ENCODE peak calls at places on chromosomes 12 and 14, in nine cellular contexts. J is A549, S is upper lobe of left lung, R is breast epithelium, T is adrenal gland, G is spleen, H is IMR-90, U is uterus, A is HCT116. D is an unnamed sample.

GRCh38 chr12:82688035-82688501 is 1.4 kb downstream of the TMTC2 start:
- DNase-seq in A (no peak), G (no peak), H (no peak), R (no peak), T (no peak), J (peak; percentile 14), S (no peak), U (no peak), D (no peak)

GRCh38 chr12:68536885-68537284 is 73.8 kb upstream of the RAP1B start:
- DNase-seq in J (no peak), U (no peak), H (no peak), A (no peak), R (no peak), T (no peak), G (no peak), S (no peak), D (no peak)

GRCh38 chr14:65042731-65043372 is 56.2 kb downstream of the FNTB start:
- DNase-seq in J (no peak), T (no peak), A (no peak), U (no peak), H (no peak), S (no peak), R (no peak), G (no peak), D (no peak)

GRCh38 chr14:62670526-62670925 is 374.7 kb downstream of the KCNH5 start:
- DNase-seq in H (peak; percentile 84), R (no peak), A (no peak), U (no peak), T (no peak), G (no peak), J (no peak), S (no peak), D (no peak)

GRCh38 chr12:51722387-51722786 is 126.1 kb downstream of the FIGNL2 start:
- DNase-seq in U (no peak), S (no peak), A (no peak), T (no peak), H (no peak), J (no peak), G (no peak), R (no peak), D (no peak)

GRCh38 chr12:55925870-55926737 is 1.6 kb downstream of the PYM1 start:
- DNase-seq in A (peak; percentile 29), G (no peak), H (no peak), J (no peak), T (no peak), U (no peak), R (no peak), S (no peak), D (no peak)

GRCh38 chr12:92363295-92364146 is 217.9 kb upstream of the BTG1 start:
- DNase-seq in T (peak; percentile 68), S (peak; percentile 14), U (peak; percentile 30), H (peak; percentile 4), R (no peak), G (peak; percentile 81), J (no peak), A (no peak), D (no peak)

GRCh38 chr12:115528466-115528865 is 749.0 kb downstream of the MED13L start:
- DNase-seq in T (no peak), U (no peak), A (no peak), G (no peak), H (peak; percentile 1), J (no peak), R (no peak), S (no peak), D (no peak)

GRCh38 chr14:54220122-54220691 is 176.6 kb upstream of the CDKN3 start:
- DNase-seq in R (no peak), T (no peak), H (no peak), J (no peak), U (no peak), S (peak; percentile 54), A (no peak), G (no peak), D (peak; percentile 13)

GRCh38 chr14:55904086-55904485 is 214.1 kb upstream of the PELI2 start:
- DNase-seq in S (no peak), A (no peak), T (no peak), H (no peak), R (no peak), J (no peak), G (no peak), U (no peak), D (no peak)

GRCh38 chr14:49553892-49554291 is 32.3 kb downstream of the RPS29 start:
- DNase-seq in H (no peak), U (no peak), T (no peak), G (no peak), R (no peak), S (no peak), J (no peak), A (no peak), D (no peak)

GRCh38 chr14:55160989-55161388 is 30.4 kb downstream of the DLGAP5 start:
- DNase-seq in S (no peak), G (no peak), U (no peak), A (peak; percentile 6), H (peak; percentile 54), T (no peak), R (no peak), J (peak; percentile 38), D (no peak)

GRCh38 chr12:6044082-6044481 is 80.4 kb downstream of the VWF start:
- DNase-seq in G (no peak), T (no peak), A (no peak), J (no peak), S (no peak), H (no peak), U (no peak), R (no peak), D (no peak)

DNA sequence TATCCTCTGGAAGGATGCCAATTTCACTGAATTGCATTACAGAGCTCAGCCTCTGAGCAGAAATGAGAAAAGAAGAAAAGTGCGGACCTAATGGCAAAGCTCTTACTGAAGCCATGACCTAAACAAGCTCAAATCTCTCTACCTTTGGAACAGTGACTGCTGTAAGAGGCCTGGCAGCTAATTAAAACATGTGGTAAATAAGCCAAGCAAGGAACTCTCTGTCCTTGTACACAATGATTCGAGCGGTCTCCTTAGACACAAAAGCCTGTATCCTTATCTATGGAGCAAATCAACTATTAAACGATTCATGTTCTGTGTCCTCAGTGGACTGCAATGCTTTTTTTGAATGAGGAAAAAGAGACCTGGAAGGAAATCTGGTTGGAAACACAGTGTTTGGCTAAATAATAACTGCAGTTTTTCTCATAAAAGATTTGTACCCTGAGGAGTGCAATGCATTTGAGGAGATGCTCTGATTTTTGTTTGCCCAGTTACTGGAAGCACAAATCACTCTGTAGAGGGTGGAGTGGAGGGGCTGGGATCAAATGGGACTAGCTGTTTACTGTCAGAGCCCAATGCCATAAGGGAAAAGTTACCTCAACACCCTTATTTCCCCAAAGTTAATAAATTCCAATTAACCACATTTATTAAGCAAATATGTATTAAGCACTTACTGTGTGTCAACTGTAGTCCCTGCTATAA is 113.8 kb downstream of the NDUFA12 start:
- DNase-seq in H (no peak), T (peak; percentile 59), R (no peak), G (no peak), J (no peak), A (no peak), U (no peak), S (no peak), D (no peak)
- H3K4me1 ChIP-seq in H (no peaks in the 10 kb centered on the region), T (no peaks in the 10 kb centered on the region), R (no peaks in the 10 kb centered on the region), G (no peaks in the 10 kb centered on the region), J (no peaks in the 10 kb centered on the region), A (no peaks in the 10 kb centered on the region), U (no peaks in the 10 kb centered on the region), S (no peaks in the 10 kb centered on the region), D (peaks cover 9% of the 10 kb centered on the region)

DNA sequence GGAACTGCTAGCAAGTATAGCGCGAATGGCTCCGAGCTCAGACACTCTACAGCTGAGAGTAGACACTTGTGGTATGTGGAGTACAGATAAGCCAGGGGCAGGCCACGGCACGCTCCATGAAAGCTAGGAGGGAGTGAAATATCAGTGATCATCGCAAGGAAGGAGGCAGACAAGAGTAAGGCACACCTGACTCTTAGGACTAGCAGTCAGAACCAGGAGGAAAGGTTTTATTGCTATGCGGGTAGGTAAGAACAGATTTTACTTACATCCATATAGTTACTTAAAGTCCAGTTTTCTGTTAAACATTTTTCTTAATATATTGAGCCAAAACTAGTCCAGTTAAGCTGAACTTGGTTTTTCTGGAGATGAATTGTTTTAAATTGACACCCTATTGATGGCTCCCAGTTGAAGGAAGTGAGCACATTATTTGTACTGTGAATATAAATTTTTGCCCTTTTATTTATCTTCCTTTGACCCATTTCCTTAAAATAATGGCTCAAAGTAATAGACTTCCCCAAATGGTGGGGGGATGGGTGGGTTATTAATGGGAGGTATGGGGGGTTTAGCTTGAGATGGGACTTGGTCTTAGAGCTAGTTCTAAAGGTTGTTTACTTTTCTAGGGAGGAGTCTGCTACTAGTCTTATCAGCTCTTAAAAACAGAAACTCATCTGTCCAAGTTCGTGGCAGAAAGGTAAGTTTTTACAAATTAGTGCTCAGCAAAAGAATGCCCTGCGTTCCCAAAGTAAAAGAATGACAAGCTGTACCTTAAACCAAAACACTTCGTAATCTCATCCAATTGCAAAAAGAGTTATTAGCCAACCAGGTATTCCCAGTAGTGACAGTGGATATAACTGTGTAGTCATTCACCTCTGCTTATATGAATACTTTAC is 5.8 kb downstream of the HNRNPA1 start:
- DNase-seq in R (no peak), A (no peak), S (no peak), U (no peak), J (no peak), G (no peak), T (no peak), H (no peak), D (no peak)
- TF ChIP-seq POLR2A in R (no peak), A (no peak), S (no peak), U (no peak), J (no peak), G (no peak), T (no peak), H (peak; percentile 35), D (no peak)

DNA sequence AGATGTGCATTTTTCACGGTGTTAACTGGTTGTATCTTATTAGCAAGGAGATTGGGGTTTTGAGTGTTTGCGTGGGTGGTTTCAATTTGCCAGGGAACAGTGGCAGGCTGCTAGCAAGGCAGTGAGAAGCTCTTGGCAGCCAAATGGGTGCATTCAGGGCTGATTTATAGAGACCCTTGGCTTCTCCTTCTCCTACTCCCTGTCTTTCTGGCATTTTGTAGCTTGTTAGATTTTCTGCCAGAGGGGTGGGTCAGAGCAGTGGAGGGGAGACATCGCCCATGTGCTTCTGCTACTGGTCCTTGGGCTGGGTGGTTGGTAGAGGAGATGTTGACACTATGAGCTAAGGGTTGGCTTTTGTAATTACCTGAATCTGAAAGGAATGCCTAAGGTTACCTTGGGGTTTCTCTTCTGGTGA is 9.6 kb downstream of the CALM1 start:
- DNase-seq in R (no peak), U (no peak), H (no peak), S (no peak), T (peak; percentile 48), G (no peak), J (no peak), A (no peak), D (no peak)
- H3K27ac ChIP-seq in R (no peak overlapping the region), U (no peak overlapping the region), H (no peak overlapping the region), S (peak overlapping the region; percentile 4), T (no peak overlapping the region), G (no peak overlapping the region), J (no peak overlapping the region), A (no peak overlapping the region), D (no peak overlapping the region)

DNA sequence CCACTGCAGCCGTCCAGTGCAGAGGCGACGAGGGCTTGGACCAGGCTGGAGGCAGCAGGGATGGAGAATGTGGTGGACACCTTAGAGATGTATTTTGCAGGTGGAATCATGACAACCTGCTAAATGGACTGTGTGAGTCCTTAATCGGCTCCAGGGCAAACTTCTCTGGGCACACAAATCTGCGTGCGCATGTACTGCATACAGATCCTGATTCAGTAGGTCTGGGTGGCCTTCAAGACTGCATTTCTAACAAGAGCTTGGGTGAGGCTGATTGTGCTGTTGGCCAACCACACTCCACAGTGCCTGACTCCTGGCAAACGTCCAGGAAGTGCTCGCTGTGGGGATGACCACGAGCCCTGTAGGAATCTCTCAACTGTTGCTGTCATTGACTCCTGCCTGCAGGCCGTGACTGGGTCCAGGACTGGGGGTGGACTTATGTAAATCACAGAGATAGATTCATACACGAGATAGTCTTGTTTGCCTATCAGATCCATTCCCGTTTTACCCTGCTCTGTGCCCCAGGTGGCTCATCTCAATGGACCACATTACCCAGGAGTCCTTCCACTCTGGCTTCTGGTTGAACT is 27.2 kb downstream of the JDP2 start:
- DNase-seq in S (no peak), G (no peak), T (peak; percentile 89), R (no peak), U (peak; percentile 62), J (no peak), H (peak; percentile 76), A (no peak), D (peak; percentile 88)
- H3K4me1 ChIP-seq in S (peaks cover 91% of the 10 kb centered on the region), G (peaks cover 35% of the 10 kb centered on the region), T (peaks cover 53% of the 10 kb centered on the region), R (peaks cover 23% of the 10 kb centered on the region), U (peaks cover 43% of the 10 kb centered on the region), J (peaks cover 69% of the 10 kb centered on the region), H (peaks cover 73% of the 10 kb centered on the region), A (peaks cover 8% of the 10 kb centered on the region), D (peaks cover 52% of the 10 kb centered on the region)